ENCODE peak calls at places on chromosomes 4 and X, in nine cellular contexts. One of them, this sample, is unnamed. For H3K36me3, the result is how much of the 10 kb centered on the place peaks cover.

GRCh38 chr4:82692101-82692780 is 106.4 kb downstream of the SCD5 start:
- DNase-seq in left ventricle myocardium inferior: no peak
- DNase-seq in transverse colon: no peak
- DNase-seq in neural progenitor cell: no peak
- DNase-seq in heart left ventricle: no peak
- DNase-seq in heart right ventricle: no peak
- DNase-seq in PC-3: no peak
- DNase-seq in tibial artery: no peak
- DNase-seq in psoas muscle: no peak
- DNase-seq in this sample: no peak

GRCh38 chr4:83219344-83219990 is 65.1 kb downstream of the COQ2 start:
- DNase-seq in left ventricle myocardium inferior: no peak
- DNase-seq in transverse colon: peak
- DNase-seq in neural progenitor cell: no peak
- DNase-seq in heart left ventricle: no peak
- DNase-seq in heart right ventricle: no peak
- DNase-seq in PC-3: no peak
- DNase-seq in tibial artery: peak
- DNase-seq in psoas muscle: no peak
- DNase-seq in this sample: peak

GRCh38 chr4:23232987-23233386 is 540.2 kb downstream of the GBA3 start:
- DNase-seq in left ventricle myocardium inferior: no peak
- DNase-seq in transverse colon: no peak
- DNase-seq in neural progenitor cell: no peak
- DNase-seq in heart left ventricle: no peak
- DNase-seq in heart right ventricle: no peak
- DNase-seq in PC-3: peak
- DNase-seq in tibial artery: no peak
- DNase-seq in psoas muscle: no peak
- DNase-seq in this sample: no peak

GRCh38 chrX:989959-990510 is 222.4 kb downstream of the CRLF2 start:
- DNase-seq in left ventricle myocardium inferior: peak
- DNase-seq in transverse colon: peak
- DNase-seq in neural progenitor cell: peak
- DNase-seq in heart left ventricle: no peak
- DNase-seq in heart right ventricle: peak
- DNase-seq in PC-3: no peak
- DNase-seq in tibial artery: no peak
- DNase-seq in psoas muscle: peak
- DNase-seq in this sample: peak

GRCh38 chrX:150547511-150548115 is 20.8 kb upstream of the MTM1 start:
- DNase-seq in left ventricle myocardium inferior: peak
- DNase-seq in transverse colon: peak
- DNase-seq in neural progenitor cell: peak
- DNase-seq in heart left ventricle: peak
- DNase-seq in heart right ventricle: peak
- DNase-seq in PC-3: no peak
- DNase-seq in tibial artery: peak
- DNase-seq in psoas muscle: peak
- DNase-seq in this sample: peak

GRCh38 chr4:26441110-26441509 is 49.2 kb downstream of the CCKAR start:
- DNase-seq in left ventricle myocardium inferior: no peak
- DNase-seq in transverse colon: no peak
- DNase-seq in neural progenitor cell: no peak
- DNase-seq in heart left ventricle: no peak
- DNase-seq in heart right ventricle: no peak
- DNase-seq in PC-3: no peak
- DNase-seq in tibial artery: no peak
- DNase-seq in psoas muscle: no peak
- DNase-seq in this sample: no peak

GRCh38 chr4:16337936-16338335 is 111.7 kb upstream of the TAPT1 start:
- DNase-seq in left ventricle myocardium inferior: no peak
- DNase-seq in transverse colon: no peak
- DNase-seq in neural progenitor cell: no peak
- DNase-seq in heart left ventricle: no peak
- DNase-seq in heart right ventricle: no peak
- DNase-seq in PC-3: peak
- DNase-seq in tibial artery: no peak
- DNase-seq in psoas muscle: no peak
- DNase-seq in this sample: no peak

GRCh38 chr4:177391953-177392352 is 50.3 kb downstream of the AGA start:
- DNase-seq in left ventricle myocardium inferior: no peak
- DNase-seq in transverse colon: no peak
- DNase-seq in neural progenitor cell: no peak
- DNase-seq in heart left ventricle: no peak
- DNase-seq in heart right ventricle: no peak
- DNase-seq in PC-3: peak
- DNase-seq in tibial artery: no peak
- DNase-seq in psoas muscle: no peak
- DNase-seq in this sample: no peak

GRCh38 chr4:94909645-94910044 is 151.9 kb downstream of the BMPR1B start:
- DNase-seq in left ventricle myocardium inferior: no peak
- DNase-seq in transverse colon: no peak
- DNase-seq in neural progenitor cell: no peak
- DNase-seq in heart left ventricle: no peak
- DNase-seq in heart right ventricle: no peak
- DNase-seq in PC-3: no peak
- DNase-seq in tibial artery: no peak
- DNase-seq in psoas muscle: no peak
- DNase-seq in this sample: no peak

GRCh38 chr4:71635094-71635493 is 148.8 kb downstream of the GC start:
- DNase-seq in left ventricle myocardium inferior: no peak
- DNase-seq in transverse colon: no peak
- DNase-seq in neural progenitor cell: no peak
- DNase-seq in heart left ventricle: no peak
- DNase-seq in heart right ventricle: no peak
- DNase-seq in PC-3: no peak
- DNase-seq in tibial artery: no peak
- DNase-seq in psoas muscle: no peak
- DNase-seq in this sample: no peak

GRCh38 chrX:9279271-9279596 is 185.6 kb upstream of the TBL1X start:
- DNase-seq in left ventricle myocardium inferior: no peak
- DNase-seq in transverse colon: no peak
- DNase-seq in neural progenitor cell: no peak
- DNase-seq in heart left ventricle: no peak
- DNase-seq in heart right ventricle: no peak
- DNase-seq in PC-3: no peak
- DNase-seq in tibial artery: no peak
- DNase-seq in psoas muscle: no peak
- DNase-seq in this sample: no peak

GRCh38 chrX:91122141-91122540 is 312.5 kb upstream of the PABPC5 start:
- DNase-seq in left ventricle myocardium inferior: no peak
- DNase-seq in transverse colon: no peak
- DNase-seq in neural progenitor cell: no peak
- DNase-seq in heart left ventricle: no peak
- DNase-seq in heart right ventricle: no peak
- DNase-seq in PC-3: no peak
- DNase-seq in tibial artery: no peak
- DNase-seq in psoas muscle: no peak
- DNase-seq in this sample: no peak

GRCh38 chr4:72969957-72970356 is 99.6 kb downstream of the COX18 start:
- DNase-seq in left ventricle myocardium inferior: no peak
- DNase-seq in transverse colon: no peak
- DNase-seq in neural progenitor cell: peak
- DNase-seq in heart left ventricle: no peak
- DNase-seq in heart right ventricle: no peak
- DNase-seq in PC-3: no peak
- DNase-seq in tibial artery: peak
- DNase-seq in psoas muscle: no peak
- DNase-seq in this sample: no peak

GRCh38 chr4:54103190-54103574 is 3.2 kb downstream of the GSX2 start:
- DNase-seq in left ventricle myocardium inferior: no peak
- DNase-seq in transverse colon: no peak
- DNase-seq in neural progenitor cell: peak
- DNase-seq in heart left ventricle: no peak
- DNase-seq in heart right ventricle: no peak
- DNase-seq in PC-3: no peak
- DNase-seq in tibial artery: no peak
- DNase-seq in psoas muscle: no peak
- DNase-seq in this sample: no peak

GRCh38 chr4:97152159-97152558 is 991.1 kb downstream of the STPG2 start:
- DNase-seq in left ventricle myocardium inferior: no peak
- DNase-seq in transverse colon: no peak
- DNase-seq in neural progenitor cell: no peak
- DNase-seq in heart left ventricle: no peak
- DNase-seq in heart right ventricle: no peak
- DNase-seq in PC-3: no peak
- DNase-seq in tibial artery: no peak
- DNase-seq in psoas muscle: no peak
- DNase-seq in this sample: no peak

GRCh38 chrX:28625223-28625622 is 38.0 kb downstream of the IL1RAPL1 start:
- DNase-seq in left ventricle myocardium inferior: no peak
- DNase-seq in transverse colon: no peak
- DNase-seq in neural progenitor cell: peak
- DNase-seq in heart left ventricle: no peak
- DNase-seq in heart right ventricle: no peak
- DNase-seq in PC-3: no peak
- DNase-seq in tibial artery: no peak
- DNase-seq in psoas muscle: no peak
- DNase-seq in this sample: no peak

GRCh38 chr4:175932116-175932515 is 120.1 kb upstream of the GPM6A start:
- DNase-seq in left ventricle myocardium inferior: no peak
- DNase-seq in transverse colon: no peak
- DNase-seq in neural progenitor cell: no peak
- DNase-seq in heart left ventricle: no peak
- DNase-seq in heart right ventricle: no peak
- DNase-seq in PC-3: no peak
- DNase-seq in tibial artery: no peak
- DNase-seq in psoas muscle: no peak
- DNase-seq in this sample: no peak

GRCh38 chr4:44725166-44725565 is 1.2 kb downstream of the GNPDA2 start:
- DNase-seq in left ventricle myocardium inferior: no peak
- DNase-seq in transverse colon: no peak
- DNase-seq in neural progenitor cell: peak
- DNase-seq in heart left ventricle: no peak
- DNase-seq in heart right ventricle: no peak
- DNase-seq in PC-3: no peak
- DNase-seq in tibial artery: no peak
- DNase-seq in psoas muscle: no peak
- DNase-seq in this sample: no peak

GRCh38 chr4:61462451-61463326 is 262.6 kb downstream of the ADGRL3 start:
- DNase-seq in left ventricle myocardium inferior: no peak
- DNase-seq in transverse colon: no peak
- DNase-seq in neural progenitor cell: no peak
- DNase-seq in heart left ventricle: no peak
- DNase-seq in heart right ventricle: no peak
- DNase-seq in PC-3: peak
- DNase-seq in tibial artery: no peak
- DNase-seq in psoas muscle: no peak
- DNase-seq in this sample: no peak

DNA sequence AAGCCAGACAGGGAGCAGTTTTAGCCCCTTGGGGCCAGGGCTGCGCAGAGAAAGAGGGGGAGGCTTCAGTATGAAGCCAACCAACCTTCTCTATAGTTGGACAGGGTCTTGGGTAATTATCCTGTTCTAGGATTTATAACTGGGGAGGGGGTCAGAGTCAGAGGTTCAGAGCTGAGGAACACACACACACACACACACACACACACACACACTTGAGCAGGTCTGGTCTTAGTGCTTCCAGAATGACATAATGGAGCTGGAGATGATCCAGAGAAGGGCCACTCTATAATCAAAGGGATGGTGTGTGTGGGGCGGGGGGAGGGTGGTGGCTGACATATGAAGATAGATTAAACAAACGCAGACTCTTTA is 355 bp upstream of the TMEM255A start:
- DNase-seq in left ventricle myocardium inferior: no peak
- DNase-seq in transverse colon: no peak
- DNase-seq in neural progenitor cell: no peak
- DNase-seq in heart left ventricle: no peak
- DNase-seq in heart right ventricle: no peak
- DNase-seq in PC-3: no peak
- DNase-seq in tibial artery: no peak
- DNase-seq in psoas muscle: no peak
- DNase-seq in this sample: no peak
- H3K4me3 ChIP-seq in left ventricle myocardium inferior: no peak
- H3K4me3 ChIP-seq in transverse colon: no peak
- H3K4me3 ChIP-seq in neural progenitor cell: peak
- H3K4me3 ChIP-seq in heart left ventricle: no peak
- H3K4me3 ChIP-seq in heart right ventricle: no peak
- H3K4me3 ChIP-seq in PC-3: no peak
- H3K4me3 ChIP-seq in tibial artery: no peak
- H3K4me3 ChIP-seq in psoas muscle: no peak
- H3K4me3 ChIP-seq in this sample: no peak

DNA sequence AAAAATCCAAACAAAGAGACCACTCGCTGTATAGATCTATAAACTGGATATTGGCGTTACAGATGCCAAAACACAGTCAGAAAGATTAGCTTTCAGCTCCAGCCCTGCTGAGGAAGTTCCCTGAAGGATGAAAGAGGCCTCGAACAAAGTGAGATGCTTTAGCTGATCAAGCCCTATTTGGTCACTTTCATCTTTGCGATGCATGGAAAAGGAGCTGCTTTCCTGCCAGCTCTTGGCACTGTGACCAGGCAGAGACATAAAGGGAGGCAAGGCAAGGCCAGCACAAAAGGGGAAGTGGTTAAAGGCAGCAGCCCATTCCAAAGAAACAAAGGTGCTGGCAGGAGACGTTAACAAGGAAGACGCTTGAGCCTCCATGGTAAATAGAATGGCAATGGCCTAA is 617.1 kb upstream of the INTU start:
- DNase-seq in left ventricle myocardium inferior: no peak
- DNase-seq in transverse colon: no peak
- DNase-seq in neural progenitor cell: peak
- DNase-seq in heart left ventricle: no peak
- DNase-seq in heart right ventricle: no peak
- DNase-seq in PC-3: no peak
- DNase-seq in tibial artery: no peak
- DNase-seq in psoas muscle: no peak
- DNase-seq in this sample: no peak
- TF ChIP-seq CTCF in left ventricle myocardium inferior: no peak
- TF ChIP-seq CTCF in transverse colon: no peak
- TF ChIP-seq CTCF in neural progenitor cell: no peak
- TF ChIP-seq CTCF in heart left ventricle: no peak
- TF ChIP-seq CTCF in heart right ventricle: no peak
- TF ChIP-seq CTCF in PC-3: no peak
- TF ChIP-seq CTCF in tibial artery: no peak
- TF ChIP-seq CTCF in psoas muscle: no peak
- TF ChIP-seq CTCF in this sample: no peak

GRCh38 chr4:5816101-5816500 is 76.8 kb downstream of the CRMP1 start:
- DNase-seq in left ventricle myocardium inferior: no peak
- DNase-seq in transverse colon: no peak
- DNase-seq in neural progenitor cell: no peak
- DNase-seq in heart left ventricle: no peak
- DNase-seq in heart right ventricle: no peak
- DNase-seq in PC-3: no peak
- DNase-seq in tibial artery: no peak
- DNase-seq in psoas muscle: no peak
- DNase-seq in this sample: no peak
- H3K36me3 ChIP-seq in left ventricle myocardium inferior: under half
- H3K36me3 ChIP-seq in transverse colon: under half
- H3K36me3 ChIP-seq in neural progenitor cell: under half
- H3K36me3 ChIP-seq in heart left ventricle: under half
- H3K36me3 ChIP-seq in heart right ventricle: under half
- H3K36me3 ChIP-seq in PC-3: under half
- H3K36me3 ChIP-seq in tibial artery: half or more
- H3K36me3 ChIP-seq in psoas muscle: under half
- H3K36me3 ChIP-seq in this sample: under half

DNA sequence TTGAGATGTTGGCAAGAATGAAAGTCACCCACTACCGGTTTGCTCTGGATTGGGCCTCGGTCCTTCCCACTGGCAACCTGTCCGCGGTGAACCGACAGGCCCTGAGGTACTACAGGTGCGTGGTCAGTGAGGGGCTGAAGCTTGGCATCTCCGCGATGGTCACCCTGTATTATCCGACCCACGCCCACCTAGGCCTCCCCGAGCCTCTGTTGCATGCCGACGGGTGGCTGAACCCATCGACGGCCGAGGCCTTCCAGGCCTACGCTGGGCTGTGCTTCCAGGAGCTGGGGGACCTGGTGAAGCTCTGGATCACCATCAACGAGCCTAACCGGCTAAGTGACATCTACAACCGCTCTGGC is 12.3 kb downstream of the RPL9 start:
- DNase-seq in left ventricle myocardium inferior: no peak
- DNase-seq in transverse colon: no peak
- DNase-seq in neural progenitor cell: no peak
- DNase-seq in heart left ventricle: no peak
- DNase-seq in heart right ventricle: no peak
- DNase-seq in PC-3: no peak
- DNase-seq in tibial artery: no peak
- DNase-seq in psoas muscle: no peak
- DNase-seq in this sample: no peak
- H3K4me3 ChIP-seq in left ventricle myocardium inferior: peak
- H3K4me3 ChIP-seq in transverse colon: peak
- H3K4me3 ChIP-seq in neural progenitor cell: no peak
- H3K4me3 ChIP-seq in heart left ventricle: peak
- H3K4me3 ChIP-seq in heart right ventricle: peak
- H3K4me3 ChIP-seq in PC-3: no peak
- H3K4me3 ChIP-seq in tibial artery: peak
- H3K4me3 ChIP-seq in psoas muscle: peak
- H3K4me3 ChIP-seq in this sample: peak